ENCODE peak calls at places on chromosomes 12 and 14, in eight cellular contexts. P is Caco-2; A is IMR-90; H is NB4; V is choroid plexus epithelial cell; X is BJ; L is esophagus squamous epithelium; O is CD8-positive, alpha-beta T cell. M is an unnamed sample.

GRCh38 chr14:52267501-52268190 is at the start of gene PTGDR:
- DNase-seq in P (no peak), A (no peak), H (no peak), V (peak; percentile 15), X (no peak), L (no peak), O (no peak), M (peak; percentile 64)

GRCh38 chr12:87413784-87414183 is 615.4 kb downstream of the C12orf50 start:
- DNase-seq in P (no peak), A (peak; percentile 47), H (no peak), V (peak; percentile 94), X (no peak), L (no peak), O (no peak), M (peak; percentile 96)

GRCh38 chr14:103033744-103034143 is 23.6 kb downstream of the CDC42BPB start:
- DNase-seq in P (peak; percentile 68), A (no peak), H (no peak), V (no peak), X (peak; percentile 39), L (no peak), O (no peak), M (no peak)

GRCh38 chr12:11949738-11950403 is 120.9 kb upstream of the BCL2L14 start:
- DNase-seq in P (no peak), A (no peak), H (no peak), V (no peak), X (no peak), L (no peak), O (no peak), M (no peak)

GRCh38 chr14:90388437-90388836 is 8.4 kb upstream of the CALM1 start:
- DNase-seq in P (no peak), A (peak; percentile 90), H (peak; percentile 42), V (peak; percentile 85), X (no peak), L (no peak), O (no peak), M (peak; percentile 80)

GRCh38 chr12:124160102-124160501 is 134.8 kb upstream of the RFLNA start:
- DNase-seq in P (no peak), A (no peak), H (no peak), V (no peak), X (no peak), L (no peak), O (no peak), M (no peak)

GRCh38 chr12:85057370-85057963 is 21.3 kb downstream of the LRRIQ1 start:
- DNase-seq in P (peak; percentile 67), A (peak; percentile 41), H (peak; percentile 68), V (peak; percentile 70), X (no peak), L (no peak), O (no peak), M (peak; percentile 68)

GRCh38 chr14:87691482-87691881 is 301.5 kb downstream of the GALC start:
- DNase-seq in P (no peak), A (no peak), H (no peak), V (no peak), X (no peak), L (no peak), O (no peak), M (no peak)

GRCh38 chr12:39990122-39991101 is 115.5 kb downstream of the SLC2A13 start:
- DNase-seq in P (peak; percentile 62), A (peak; percentile 32), H (peak; percentile 70), V (peak; percentile 73), X (no peak), L (no peak), O (peak; percentile 37), M (peak; percentile 70)

GRCh38 chr12:116879509-116880212 is 1.6 kb downstream of the HRK start:
- DNase-seq in P (peak; percentile 19), A (no peak), H (no peak), V (no peak), X (no peak), L (no peak), O (no peak), M (no peak)

GRCh38 chr12:20601668-20602280 is 93.4 kb upstream of the SLCO1C1 start:
- DNase-seq in P (peak; percentile 17), A (peak; percentile 73), H (peak; percentile 68), V (peak; percentile 85), X (no peak), L (no peak), O (no peak), M (peak; percentile 78)

GRCh38 chr12:105921872-105922669 is 216.7 kb downstream of the NUAK1 start:
- DNase-seq in P (no peak), A (no peak), H (no peak), V (peak; percentile 57), X (no peak), L (no peak), O (no peak), M (peak; percentile 46)

GRCh38 chr14:90658541-90658967 is 157.7 kb downstream of the TTC7B start:
- DNase-seq in P (no peak), A (peak; percentile 85), H (peak; percentile 79), V (peak; percentile 62), X (no peak), L (no peak), O (no peak), M (peak; percentile 66)

GRCh38 chr12:54404061-54405004 is 14.7 kb downstream of the ITGA5 start:
- DNase-seq in P (peak; percentile 61), A (peak; percentile 56), H (peak; percentile 80), V (peak; percentile 80), X (no peak), L (no peak), O (no peak), M (peak; percentile 75)

GRCh38 chr14:65290830-65291229 is 121.7 kb upstream of the FUT8 start:
- DNase-seq in P (no peak), A (peak; percentile 85), H (peak; percentile 97), V (peak; percentile 84), X (peak; percentile 51), L (no peak), O (no peak), M (peak; percentile 93)

GRCh38 chr14:99679111-99679510 is 5.0 kb upstream of the CYP46A1 start:
- DNase-seq in P (no peak), A (no peak), H (no peak), V (no peak), X (no peak), L (no peak), O (no peak), M (no peak)

GRCh38 chr14:61403411-61403810 is 82.0 kb downstream of the PRKCH start:
- DNase-seq in P (no peak), A (no peak), H (no peak), V (no peak), X (no peak), L (no peak), O (no peak), M (no peak)

GRCh38 chr12:73863541-73863940 is 674.1 kb upstream of the ATXN7L3B start:
- DNase-seq in P (no peak), A (no peak), H (no peak), V (peak; percentile 21), X (no peak), L (no peak), O (no peak), M (peak; percentile 9)

GRCh38 chr12:116563262-116563661 is 4.1 kb downstream of the MAP1LC3B2 start:
- DNase-seq in P (no peak), A (no peak), H (no peak), V (no peak), X (no peak), L (no peak), O (no peak), M (no peak)

GRCh38 chr14:75132374-75133086 is 5.7 kb upstream of the NEK9 start:
- DNase-seq in P (peak; percentile 80), A (peak; percentile 74), H (peak; percentile 81), V (peak; percentile 88), X (no peak), L (no peak), O (no peak), M (peak; percentile 85)

GRCh38 chr12:46492471-46493351 is 120.1 kb upstream of the SLC38A2 start:
- DNase-seq in P (peak; percentile 83), A (peak; percentile 97), H (no peak), V (peak; percentile 98), X (no peak), L (no peak), O (no peak), M (peak; percentile 79)

GRCh38 chr14:44895716-44896115 is 66.0 kb downstream of the KLHL28 start:
- DNase-seq in P (no peak), A (peak; percentile 90), H (no peak), V (peak; percentile 82), X (peak; percentile 80), L (no peak), O (no peak), M (peak; percentile 66)

GRCh38 chr14:37246427-37246829 is 48.7 kb downstream of the MIPOL1 start:
- DNase-seq in P (peak; percentile 35), A (peak; percentile 63), H (peak; percentile 52), V (peak; percentile 79), X (no peak), L (no peak), O (no peak), M (peak; percentile 75)

GRCh38 chr12:103431950-103432349 is 63.8 kb downstream of the C12orf42 start:
- DNase-seq in P (no peak), A (no peak), H (no peak), V (no peak), X (no peak), L (no peak), O (no peak), M (no peak)
- TF ChIP-seq CTCF in P (no peak), A (no peak), H (no peak), V (no peak), X (no peak), L (no peak), O (no peak), M (no peak)

GRCh38 chr12:10278104-10278503 is 29.6 kb upstream of the KLRD1 start:
- DNase-seq in P (no peak), A (no peak), H (no peak), V (no peak), X (no peak), L (no peak), O (no peak), M (no peak)

GRCh38 chr12:10285919-10286318 is 21.8 kb upstream of the KLRD1 start:
- DNase-seq in P (no peak), A (no peak), H (no peak), V (no peak), X (no peak), L (no peak), O (no peak), M (no peak)

GRCh38 chr12:10283028-10283427 is 24.6 kb upstream of the KLRD1 start:
- DNase-seq in P (no peak), A (no peak), H (no peak), V (no peak), X (no peak), L (no peak), O (no peak), M (no peak)

GRCh38 chr12:10276774-10277173 is 30.9 kb upstream of the KLRD1 start:
- DNase-seq in P (no peak), A (no peak), H (no peak), V (no peak), X (no peak), L (no peak), O (no peak), M (no peak)

GRCh38 chr12:10279937-10280336 is 27.7 kb upstream of the KLRD1 start:
- DNase-seq in P (no peak), A (no peak), H (no peak), V (no peak), X (no peak), L (no peak), O (no peak), M (no peak)
- H3K4me3 ChIP-seq in P (no peak overlapping the region), A (no peak overlapping the region), H (no peak overlapping the region), V (no peak overlapping the region), X (no peak overlapping the region), L (no peak overlapping the region), O (no peak overlapping the region), M (no peak overlapping the region)

GRCh38 chr14:70073924-70074566 is 114.7 kb downstream of the SLC8A3 start:
- DNase-seq in P (peak; percentile 87), A (peak; percentile 73), H (peak; percentile 80), V (peak; percentile 89), X (no peak), L (no peak), O (no peak), M (peak; percentile 67)
- TF ChIP-seq CTCF in P (peak; percentile 88), A (peak; percentile 79), H (peak; percentile 92), V (peak; percentile 97), X (peak; percentile 76), L (peak; percentile 55), O (peak; percentile 25), M (peak; percentile 80)

GRCh38 chr12:120229071-120229582 is 28.2 kb upstream of the RPLP0 start:
- DNase-seq in P (peak; percentile 81), A (no peak), H (no peak), V (peak; percentile 48), X (no peak), L (no peak), O (no peak), M (no peak)
- H3K4me3 ChIP-seq in P (peak overlapping the region; percentile 13), A (no peak overlapping the region), H (no peak overlapping the region), V (no peak overlapping the region), X (no peak overlapping the region), L (no peak overlapping the region), O (peak overlapping the region; percentile 30), M (peak overlapping the region; percentile 35)